ENCODE peak calls at places on chromosomes 4 and X, in five cellular contexts. D, K, Q, X and U are unnamed samples.

GRCh38 chr4:48025005-48025404 is 8.4 kb downstream of the NIPAL1 start:
- DNase-seq in D (peak), K (no peak), Q (no peak), X (no peak), U (no peak)

GRCh38 chr4:151287409-151287808 is 10.4 kb downstream of the PRSS48 start:
- DNase-seq in D (no peak), K (no peak), Q (no peak), X (peak), U (no peak)

GRCh38 chr4:106816501-106816900 is 219.6 kb downstream of the DKK2 start:
- DNase-seq in D (peak), K (no peak), Q (no peak), X (no peak), U (no peak)

GRCh38 chrX:49188468-49189076 is 2.4 kb upstream of the PRICKLE3 start:
- DNase-seq in D (no peak), K (no peak), Q (no peak), X (no peak), U (no peak)

GRCh38 chrX:23341452-23341851 is 6.8 kb downstream of the PTCHD1 start:
- DNase-seq in D (peak), K (no peak), Q (no peak), X (peak), U (no peak)

GRCh38 chr4:176875441-176875930 is 82.8 kb upstream of the VEGFC start:
- DNase-seq in D (no peak), K (no peak), Q (no peak), X (no peak), U (no peak)

GRCh38 chrX:54447461-54447860 is 7.3 kb downstream of the TSR2 start:
- DNase-seq in D (peak), K (no peak), Q (no peak), X (no peak), U (no peak)

GRCh38 chr4:102781570-102781969 is 20.8 kb upstream of the MANBA start:
- DNase-seq in D (no peak), K (no peak), Q (no peak), X (no peak), U (no peak)

GRCh38 chrX:125090046-125090445 is 229.6 kb upstream of the TEX13C start:
- DNase-seq in D (no peak), K (no peak), Q (no peak), X (peak), U (peak)

GRCh38 chrX:151458824-151459223 is 61.8 kb downstream of the VMA21 start:
- DNase-seq in D (peak), K (no peak), Q (no peak), X (peak), U (no peak)

GRCh38 chr4:95077864-95078263 is 320.1 kb downstream of the BMPR1B start:
- DNase-seq in D (no peak), K (no peak), Q (no peak), X (no peak), U (no peak)

GRCh38 chr4:103032575-103032974 is 13.1 kb upstream of the SLC9B1 start:
- DNase-seq in D (no peak), K (no peak), Q (no peak), X (peak), U (no peak)

GRCh38 chr4:23871420-23871819 is 18.4 kb downstream of the PPARGC1A start:
- DNase-seq in D (no peak), K (no peak), Q (no peak), X (no peak), U (no peak)

GRCh38 chr4:100816646-100817045 is 298.8 kb upstream of the EMCN start:
- DNase-seq in D (no peak), K (no peak), Q (no peak), X (no peak), U (no peak)

GRCh38 chr4:7312691-7313090 is 120.4 kb downstream of the SORCS2 start:
- DNase-seq in D (no peak), K (no peak), Q (no peak), X (no peak), U (no peak)

GRCh38 chr4:106773106-106773905 is 262.8 kb downstream of the DKK2 start:
- DNase-seq in D (peak), K (no peak), Q (no peak), X (no peak), U (no peak)

GRCh38 chr4:87230806-87231205 is 10.4 kb upstream of the KLHL8 start:
- DNase-seq in D (no peak), K (no peak), Q (no peak), X (no peak), U (no peak)

GRCh38 chr4:131427000-131427399 is 1722.1 kb upstream of the PCDH10 start:
- DNase-seq in D (no peak), K (no peak), Q (no peak), X (peak), U (no peak)

GRCh38 chr4:123672987-123673386 is 276.4 kb downstream of the SPRY1 start:
- DNase-seq in D (no peak), K (no peak), Q (no peak), X (no peak), U (no peak)